ENCODE peak calls at places on chromosome 9, in seven cellular contexts. One of them, this sample, is unnamed.

GRCh38 chr9:15155826-15156225 is 151.2 kb downstream of the TTC39B start:
- DNase-seq in dermis blood vessel endothelial cell: peak
- DNase-seq in small intestine: no peak
- DNase-seq in Ammon's horn: peak
- DNase-seq in RPMI7951: no peak
- DNase-seq in myocyte: peak
- DNase-seq in GM13977: no peak
- DNase-seq in this sample: peak

GRCh38 chr9:115411993-115412452 is 294.1 kb upstream of the TNC start:
- DNase-seq in RPMI7951: peak
- DNase-seq in myocyte: no peak
- DNase-seq in Ammon's horn: peak
- DNase-seq in GM13977: no peak
- DNase-seq in dermis blood vessel endothelial cell: no peak
- DNase-seq in small intestine: no peak
- DNase-seq in this sample: no peak

GRCh38 chr9:72753261-72753893 is 199.5 kb downstream of the ALDH1A1 start:
- DNase-seq in myocyte: peak
- DNase-seq in small intestine: peak
- DNase-seq in GM13977: no peak
- DNase-seq in dermis blood vessel endothelial cell: peak
- DNase-seq in RPMI7951: peak
- DNase-seq in Ammon's horn: peak
- DNase-seq in this sample: peak

GRCh38 chr9:36597412-36598178 is 24.9 kb downstream of the MELK start:
- DNase-seq in myocyte: peak
- DNase-seq in GM13977: peak
- DNase-seq in Ammon's horn: peak
- DNase-seq in small intestine: peak
- DNase-seq in RPMI7951: peak
- DNase-seq in dermis blood vessel endothelial cell: peak
- DNase-seq in this sample: peak

GRCh38 chr9:134325813-134326753 is at the start of gene RXRA:
- DNase-seq in dermis blood vessel endothelial cell: peak
- DNase-seq in RPMI7951: peak
- DNase-seq in GM13977: peak
- DNase-seq in myocyte: peak
- DNase-seq in Ammon's horn: peak
- DNase-seq in small intestine: peak
- DNase-seq in this sample: peak

GRCh38 chr9:16869961-16870605 is 387 bp downstream of the BNC2 start:
- DNase-seq in Ammon's horn: no peak
- DNase-seq in dermis blood vessel endothelial cell: peak
- DNase-seq in small intestine: no peak
- DNase-seq in RPMI7951: peak
- DNase-seq in myocyte: peak
- DNase-seq in GM13977: no peak
- DNase-seq in this sample: no peak

GRCh38 chr9:77764894-77765780 is 117.0 kb upstream of the GNA14 start:
- DNase-seq in RPMI7951: peak
- DNase-seq in small intestine: peak
- DNase-seq in Ammon's horn: no peak
- DNase-seq in GM13977: no peak
- DNase-seq in dermis blood vessel endothelial cell: peak
- DNase-seq in myocyte: peak
- DNase-seq in this sample: no peak

GRCh38 chr9:111959960-111960359 is 63.3 kb downstream of the UGCG start:
- DNase-seq in RPMI7951: peak
- DNase-seq in small intestine: no peak
- DNase-seq in dermis blood vessel endothelial cell: peak
- DNase-seq in myocyte: no peak
- DNase-seq in GM13977: no peak
- DNase-seq in Ammon's horn: no peak
- DNase-seq in this sample: no peak

GRCh38 chr9:133713211-133713959 is 24.8 kb downstream of the SARDH start:
- DNase-seq in dermis blood vessel endothelial cell: no peak
- DNase-seq in myocyte: peak
- DNase-seq in Ammon's horn: no peak
- DNase-seq in RPMI7951: no peak
- DNase-seq in GM13977: no peak
- DNase-seq in small intestine: no peak
- DNase-seq in this sample: no peak

GRCh38 chr9:4068449-4068848 is 231.4 kb downstream of the GLIS3 start:
- DNase-seq in RPMI7951: no peak
- DNase-seq in Ammon's horn: no peak
- DNase-seq in small intestine: no peak
- DNase-seq in myocyte: no peak
- DNase-seq in dermis blood vessel endothelial cell: no peak
- DNase-seq in GM13977: no peak
- DNase-seq in this sample: no peak

GRCh38 chr9:80369641-80370040 is 797.9 kb downstream of the TLE4 start:
- DNase-seq in dermis blood vessel endothelial cell: no peak
- DNase-seq in myocyte: peak
- DNase-seq in RPMI7951: no peak
- DNase-seq in GM13977: no peak
- DNase-seq in Ammon's horn: no peak
- DNase-seq in small intestine: no peak
- DNase-seq in this sample: no peak

GRCh38 chr9:116632990-116633441 is 54.1 kb upstream of the TRIM32 start:
- DNase-seq in GM13977: no peak
- DNase-seq in small intestine: no peak
- DNase-seq in myocyte: no peak
- DNase-seq in RPMI7951: peak
- DNase-seq in dermis blood vessel endothelial cell: no peak
- DNase-seq in Ammon's horn: no peak
- DNase-seq in this sample: no peak

GRCh38 chr9:125631391-125632085 is 75.5 kb downstream of the MAPKAP1 start:
- DNase-seq in GM13977: peak
- DNase-seq in dermis blood vessel endothelial cell: peak
- DNase-seq in small intestine: peak
- DNase-seq in myocyte: peak
- DNase-seq in RPMI7951: peak
- DNase-seq in Ammon's horn: peak
- DNase-seq in this sample: peak

GRCh38 chr9:122383992-122384461 is 13.2 kb downstream of the PTGS1 start:
- DNase-seq in Ammon's horn: no peak
- DNase-seq in myocyte: peak
- DNase-seq in small intestine: no peak
- DNase-seq in RPMI7951: peak
- DNase-seq in GM13977: no peak
- DNase-seq in dermis blood vessel endothelial cell: peak
- DNase-seq in this sample: no peak

GRCh38 chr9:83688921-83689320 is 18.8 kb downstream of the UBQLN1 start:
- DNase-seq in Ammon's horn: no peak
- DNase-seq in myocyte: no peak
- DNase-seq in RPMI7951: no peak
- DNase-seq in GM13977: no peak
- DNase-seq in small intestine: no peak
- DNase-seq in dermis blood vessel endothelial cell: no peak
- DNase-seq in this sample: no peak

This sample was measured in G401.